ENCODE peak calls at places on chromosomes 11 and 22, in four cellular contexts. One of them, this sample, is unnamed.
A peak's percentile ranks its signal among the peaks of the same experiment; 100 is the strongest.

GRCh38 chr11:114354076-114354475 is 46.2 kb downstream of the C11orf71 start:
- DNase-seq in NCI-H748 treated with DMSO at 0.1 percent for 48 hours: no peak
- DNase-seq in GM03348: peak; percentile 51
- DNase-seq in GM04504: no peak
- DNase-seq in this sample: peak; percentile 32

GRCh38 chr11:60615497-60615896 is 83.9 kb upstream of the MS4A8 start:
- DNase-seq in NCI-H748 treated with DMSO at 0.1 percent for 48 hours: no peak
- DNase-seq in GM03348: no peak
- DNase-seq in GM04504: no peak
- DNase-seq in this sample: no peak

GRCh38 chr22:29105468-29105867 is 32.6 kb downstream of the KREMEN1 start:
- DNase-seq in NCI-H748 treated with DMSO at 0.1 percent for 48 hours: no peak
- DNase-seq in GM03348: no peak
- DNase-seq in GM04504: no peak
- DNase-seq in this sample: no peak

GRCh38 chr11:117696489-117696888 is 100.5 kb downstream of the DSCAML1 start:
- DNase-seq in NCI-H748 treated with DMSO at 0.1 percent for 48 hours: no peak
- DNase-seq in GM03348: no peak
- DNase-seq in GM04504: no peak
- DNase-seq in this sample: no peak

GRCh38 chr11:77580712-77581337 is 8.9 kb upstream of the AQP11 start:
- DNase-seq in NCI-H748 treated with DMSO at 0.1 percent for 48 hours: no peak
- DNase-seq in GM03348: no peak
- DNase-seq in GM04504: no peak
- DNase-seq in this sample: no peak

GRCh38 chr22:48333323-48333763 is 1494.3 kb downstream of the BRD1 start:
- DNase-seq in NCI-H748 treated with DMSO at 0.1 percent for 48 hours: no peak
- DNase-seq in GM03348: no peak
- DNase-seq in GM04504: no peak
- DNase-seq in this sample: no peak

GRCh38 chr11:76225122-76225584 is 18.9 kb upstream of the WNT11 start:
- DNase-seq in NCI-H748 treated with DMSO at 0.1 percent for 48 hours: no peak
- DNase-seq in GM03348: no peak
- DNase-seq in GM04504: no peak
- DNase-seq in this sample: no peak

GRCh38 chr11:14460147-14460546 is 39.5 kb downstream of the COPB1 start:
- DNase-seq in NCI-H748 treated with DMSO at 0.1 percent for 48 hours: no peak
- DNase-seq in GM03348: no peak
- DNase-seq in GM04504: no peak
- DNase-seq in this sample: no peak

GRCh38 chr11:87917111-87917510 is 258.1 kb downstream of the RAB38 start:
- DNase-seq in NCI-H748 treated with DMSO at 0.1 percent for 48 hours: no peak
- DNase-seq in GM03348: no peak
- DNase-seq in GM04504: no peak
- DNase-seq in this sample: no peak

GRCh38 chr11:68275721-68276488 is 4.1 kb upstream of the C11orf24 start:
- DNase-seq in NCI-H748 treated with DMSO at 0.1 percent for 48 hours: no peak
- DNase-seq in GM03348: no peak
- DNase-seq in GM04504: no peak
- DNase-seq in this sample: no peak

GRCh38 chr11:75558939-75559843 is 2.9 kb upstream of the SERPINH1 start:
- DNase-seq in NCI-H748 treated with DMSO at 0.1 percent for 48 hours: no peak
- DNase-seq in GM03348: peak; percentile 82
- DNase-seq in GM04504: no peak
- DNase-seq in this sample: no peak

GRCh38 chr22:49825944-49826602 is 1.6 kb downstream of the BRD1 start:
- DNase-seq in NCI-H748 treated with DMSO at 0.1 percent for 48 hours: no peak
- DNase-seq in GM03348: peak; percentile 48
- DNase-seq in GM04504: no peak
- DNase-seq in this sample: no peak

GRCh38 chr11:122045181-122045586 is 70.8 kb downstream of the BLID start:
- DNase-seq in NCI-H748 treated with DMSO at 0.1 percent for 48 hours: no peak
- DNase-seq in GM03348: peak; percentile 49
- DNase-seq in GM04504: peak; percentile 54
- DNase-seq in this sample: peak; percentile 41

GRCh38 chr11:68551223-68551622 is 90.7 kb downstream of the PPP6R3 start:
- DNase-seq in NCI-H748 treated with DMSO at 0.1 percent for 48 hours: no peak
- DNase-seq in GM03348: no peak
- DNase-seq in GM04504: no peak
- DNase-seq in this sample: no peak

GRCh38 chr22:28799834-28800307 is 498 bp downstream of the XBP1 start:
- DNase-seq in NCI-H748 treated with DMSO at 0.1 percent for 48 hours: no peak
- DNase-seq in GM03348: peak; percentile 86
- DNase-seq in GM04504: peak; percentile 38
- DNase-seq in this sample: peak; percentile 27

GRCh38 chr22:26554956-26555355 is 35.0 kb downstream of the TPST2 start:
- DNase-seq in NCI-H748 treated with DMSO at 0.1 percent for 48 hours: no peak
- DNase-seq in GM03348: no peak
- DNase-seq in GM04504: no peak
- DNase-seq in this sample: no peak

GRCh38 chr22:44616882-44617655 is 84.9 kb upstream of the PRR5 start:
- DNase-seq in NCI-H748 treated with DMSO at 0.1 percent for 48 hours: no peak
- DNase-seq in GM03348: no peak
- DNase-seq in GM04504: no peak
- DNase-seq in this sample: no peak

GRCh38 chr11:65213322-65214211 is 31.8 kb downstream of the CAPN1 start:
- DNase-seq in NCI-H748 treated with DMSO at 0.1 percent for 48 hours: no peak
- DNase-seq in GM03348: no peak
- DNase-seq in GM04504: no peak
- DNase-seq in this sample: no peak

GRCh38 chr11:79062814-79063762 is 377.7 kb downstream of the TENM4 start:
- DNase-seq in NCI-H748 treated with DMSO at 0.1 percent for 48 hours: no peak
- DNase-seq in GM03348: peak; percentile 62
- DNase-seq in GM04504: no peak
- DNase-seq in this sample: no peak

GRCh38 chr11:68383976-68384501 is 71.6 kb downstream of the LRP5 start:
- DNase-seq in NCI-H748 treated with DMSO at 0.1 percent for 48 hours: no peak
- DNase-seq in GM03348: peak; percentile 85
- DNase-seq in GM04504: peak; percentile 14
- DNase-seq in this sample: no peak

GRCh38 chr11:96394773-96395172 is 5.0 kb downstream of the JRKL start:
- DNase-seq in NCI-H748 treated with DMSO at 0.1 percent for 48 hours: no peak
- DNase-seq in GM03348: no peak
- DNase-seq in GM04504: no peak
- DNase-seq in this sample: no peak

GRCh38 chr11:1240771-1241170 is 17.9 kb downstream of the MUC5B start:
- DNase-seq in NCI-H748 treated with DMSO at 0.1 percent for 48 hours: no peak
- DNase-seq in GM03348: no peak
- DNase-seq in GM04504: no peak
- DNase-seq in this sample: no peak

GRCh38 chr11:85599083-85599482 is 28.1 kb downstream of the DLG2 start:
- DNase-seq in NCI-H748 treated with DMSO at 0.1 percent for 48 hours: no peak
- DNase-seq in GM03348: no peak
- DNase-seq in GM04504: no peak
- DNase-seq in this sample: no peak

GRCh38 chr11:65611028-65611757 is 2.8 kb downstream of the MAP3K11 start:
- DNase-seq in NCI-H748 treated with DMSO at 0.1 percent for 48 hours: no peak
- DNase-seq in GM03348: no peak
- DNase-seq in GM04504: no peak
- DNase-seq in this sample: no peak

GRCh38 chr22:49272546-49273125 is 555.0 kb downstream of the BRD1 start:
- DNase-seq in NCI-H748 treated with DMSO at 0.1 percent for 48 hours: no peak
- DNase-seq in GM03348: no peak
- DNase-seq in GM04504: no peak
- DNase-seq in this sample: no peak

GRCh38 chr11:17786824-17787525 is 52.4 kb downstream of the KCNC1 start:
- DNase-seq in NCI-H748 treated with DMSO at 0.1 percent for 48 hours: no peak
- DNase-seq in GM03348: peak; percentile 86
- DNase-seq in GM04504: peak; percentile 40
- DNase-seq in this sample: peak; percentile 76